ENCODE peak calls at places on chromosome 16, in five cellular contexts. One of them, this sample, is unnamed.

GRCh38 chr16:79929260-79929977 is 328.9 kb upstream of the MAF start:
- DNase-seq in tibial nerve: no peak
- DNase-seq in ovary: no peak
- DNase-seq in A549: no peak
- DNase-seq in sigmoid colon: no peak
- DNase-seq in this sample: no peak

GRCh38 chr16:77686385-77686784 is 35.9 kb upstream of the NUDT7 start:
- DNase-seq in tibial nerve: no peak
- DNase-seq in ovary: no peak
- DNase-seq in A549: no peak
- DNase-seq in sigmoid colon: no peak
- DNase-seq in this sample: no peak

GRCh38 chr16:20918486-20919239 is 18.1 kb downstream of the LYRM1 start:
- DNase-seq in tibial nerve: peak; percentile 47
- DNase-seq in ovary: no peak
- DNase-seq in A549: no peak
- DNase-seq in sigmoid colon: peak; percentile 77
- DNase-seq in this sample: no peak

GRCh38 chr16:57474671-57475661 is 11.3 kb downstream of the DOK4 start:
- DNase-seq in tibial nerve: no peak
- DNase-seq in ovary: no peak
- DNase-seq in A549: no peak
- DNase-seq in sigmoid colon: no peak
- DNase-seq in this sample: no peak

GRCh38 chr16:740459-740763 is 386 bp downstream of the CIAO3 start:
- DNase-seq in tibial nerve: no peak
- DNase-seq in ovary: no peak
- DNase-seq in A549: no peak
- DNase-seq in sigmoid colon: no peak
- DNase-seq in this sample: no peak

GRCh38 chr16:70252355-70252988 is 732 bp upstream of the EXOSC6 start:
- DNase-seq in tibial nerve: no peak
- DNase-seq in ovary: no peak
- DNase-seq in A549: peak; percentile 30
- DNase-seq in sigmoid colon: no peak
- DNase-seq in this sample: no peak

GRCh38 chr16:58198739-58199411 is 969 bp upstream of the CSNK2A2 start:
- DNase-seq in tibial nerve: no peak
- DNase-seq in ovary: no peak
- DNase-seq in A549: no peak
- DNase-seq in sigmoid colon: no peak
- DNase-seq in this sample: no peak

GRCh38 chr16:58656872-58657271 is 27.2 kb upstream of the CNOT1 start:
- DNase-seq in tibial nerve: no peak
- DNase-seq in ovary: no peak
- DNase-seq in A549: no peak
- DNase-seq in sigmoid colon: no peak
- DNase-seq in this sample: no peak

GRCh38 chr16:73176577-73177013 is 128.7 kb upstream of the ZFHX3 start:
- DNase-seq in tibial nerve: no peak
- DNase-seq in ovary: no peak
- DNase-seq in A549: peak; percentile 48
- DNase-seq in sigmoid colon: no peak
- DNase-seq in this sample: no peak

GRCh38 chr16:35306915-35307314 is 1847.5 kb downstream of the TP53TG3F start:
- DNase-seq in tibial nerve: no peak
- DNase-seq in ovary: no peak
- DNase-seq in A549: no peak
- DNase-seq in sigmoid colon: no peak
- DNase-seq in this sample: no peak

GRCh38 chr16:56341656-56342397 is 83.5 kb downstream of the AMFR start:
- DNase-seq in tibial nerve: no peak
- DNase-seq in ovary: no peak
- DNase-seq in A549: no peak
- DNase-seq in sigmoid colon: no peak
- DNase-seq in this sample: no peak

GRCh38 chr16:4081577-4082021 is 34.6 kb downstream of the ADCY9 start:
- DNase-seq in tibial nerve: no peak
- DNase-seq in ovary: peak; percentile 37
- DNase-seq in A549: no peak
- DNase-seq in sigmoid colon: no peak
- DNase-seq in this sample: no peak

GRCh38 chr16:52203096-52203495 is 343.8 kb downstream of the TOX3 start:
- DNase-seq in tibial nerve: no peak
- DNase-seq in ovary: no peak
- DNase-seq in A549: no peak
- DNase-seq in sigmoid colon: no peak
- DNase-seq in this sample: no peak

GRCh38 chr16:89993377-89993776 is 25.9 kb downstream of the DBNDD1 start:
- DNase-seq in tibial nerve: no peak
- DNase-seq in ovary: no peak
- DNase-seq in A549: no peak
- DNase-seq in sigmoid colon: no peak
- DNase-seq in this sample: no peak

GRCh38 chr16:54434859-54435258 is 148.3 kb upstream of the IRX3 start:
- DNase-seq in tibial nerve: no peak
- DNase-seq in ovary: no peak
- DNase-seq in A549: no peak
- DNase-seq in sigmoid colon: no peak
- DNase-seq in this sample: no peak

GRCh38 chr16:64343061-64343819 is 778.6 kb downstream of the CDH11 start:
- DNase-seq in tibial nerve: no peak
- DNase-seq in ovary: no peak
- DNase-seq in A549: no peak
- DNase-seq in sigmoid colon: no peak
- DNase-seq in this sample: no peak

GRCh38 chr16:24635900-24636610 is 93.4 kb upstream of the TNRC6A start:
- DNase-seq in tibial nerve: peak; percentile 84
- DNase-seq in ovary: peak; percentile 88
- DNase-seq in A549: peak; percentile 84
- DNase-seq in sigmoid colon: peak; percentile 91
- DNase-seq in this sample: no peak

GRCh38 chr16:4679854-4680636 is 13.3 kb upstream of the NUDT16L1 start:
- DNase-seq in tibial nerve: peak; percentile 54
- DNase-seq in ovary: peak; percentile 84
- DNase-seq in A549: no peak
- DNase-seq in sigmoid colon: peak; percentile 87
- DNase-seq in this sample: no peak

GRCh38 chr16:86563489-86564345 is 2.9 kb upstream of the FOXC2 start:
- DNase-seq in tibial nerve: peak; percentile 99
- DNase-seq in ovary: peak; percentile 74
- DNase-seq in A549: peak; percentile 50
- DNase-seq in sigmoid colon: peak; percentile 95
- DNase-seq in this sample: peak; percentile 97

GRCh38 chr16:72264776-72265175 is 92.8 kb upstream of the PMFBP1 start:
- DNase-seq in tibial nerve: no peak
- DNase-seq in ovary: no peak
- DNase-seq in A549: no peak
- DNase-seq in sigmoid colon: no peak
- DNase-seq in this sample: no peak

GRCh38 chr16:7086842-7087616 is 245.6 kb upstream of the RBFOX1 start:
- DNase-seq in tibial nerve: no peak
- DNase-seq in ovary: no peak
- DNase-seq in A549: no peak
- DNase-seq in sigmoid colon: no peak
- DNase-seq in this sample: no peak

GRCh38 chr16:23256440-23256839 is 45.7 kb upstream of the SCNN1B start:
- DNase-seq in tibial nerve: no peak
- DNase-seq in ovary: no peak
- DNase-seq in A549: no peak
- DNase-seq in sigmoid colon: no peak
- DNase-seq in this sample: no peak

GRCh38 chr16:49010396-49010795 is 271.2 kb downstream of the CBLN1 start:
- DNase-seq in tibial nerve: no peak
- DNase-seq in ovary: peak; percentile 54
- DNase-seq in A549: no peak
- DNase-seq in sigmoid colon: no peak
- DNase-seq in this sample: no peak

GRCh38 chr16:82657239-82657638 is 30.5 kb downstream of the CDH13 start:
- DNase-seq in tibial nerve: no peak
- DNase-seq in ovary: no peak
- DNase-seq in A549: no peak
- DNase-seq in sigmoid colon: no peak
- DNase-seq in this sample: no peak

GRCh38 chr16:86217001-86217890 is 293.1 kb upstream of the FOXF1 start:
- DNase-seq in tibial nerve: no peak
- DNase-seq in ovary: no peak
- DNase-seq in A549: no peak
- DNase-seq in sigmoid colon: peak; percentile 56
- DNase-seq in this sample: no peak

GRCh38 chr16:65524997-65525396 is 403.1 kb upstream of the CDH11 start:
- DNase-seq in tibial nerve: no peak
- DNase-seq in ovary: no peak
- DNase-seq in A549: no peak
- DNase-seq in sigmoid colon: no peak
- DNase-seq in this sample: no peak

GRCh38 chr16:30882429-30883310 is 11.2 kb downstream of the BCL7C start:
- DNase-seq in tibial nerve: no peak
- DNase-seq in ovary: no peak
- DNase-seq in A549: no peak
- DNase-seq in sigmoid colon: no peak
- DNase-seq in this sample: no peak

GRCh38 chr16:85751665-85752501 is 987 bp upstream of the C16orf74 start:
- DNase-seq in tibial nerve: no peak
- DNase-seq in ovary: no peak
- DNase-seq in A549: no peak
- DNase-seq in sigmoid colon: no peak
- DNase-seq in this sample: no peak

GRCh38 chr16:24036614-24037013 is 200.8 kb downstream of the PRKCB start:
- DNase-seq in tibial nerve: peak; percentile 17
- DNase-seq in ovary: no peak
- DNase-seq in A549: peak; percentile 84
- DNase-seq in sigmoid colon: no peak
- DNase-seq in this sample: no peak

GRCh38 chr16:28597692-28598261 is 927 bp upstream of the SULT1A2 start:
- DNase-seq in tibial nerve: no peak
- DNase-seq in ovary: no peak
- DNase-seq in A549: no peak
- DNase-seq in sigmoid colon: no peak
- DNase-seq in this sample: no peak

GRCh38 chr16:75114946-75115825 is 1.4 kb downstream of the LDHD start:
- DNase-seq in tibial nerve: no peak
- DNase-seq in ovary: no peak
- DNase-seq in A549: no peak
- DNase-seq in sigmoid colon: no peak
- DNase-seq in this sample: no peak

GRCh38 chr16:20911361-20911760 is 10.8 kb downstream of the LYRM1 start:
- DNase-seq in tibial nerve: no peak
- DNase-seq in ovary: no peak
- DNase-seq in A549: no peak
- DNase-seq in sigmoid colon: no peak
- DNase-seq in this sample: no peak

GRCh38 chr16:57426356-57426755 is 20.8 kb downstream of the CIAPIN1 start:
- DNase-seq in tibial nerve: no peak
- DNase-seq in ovary: no peak
- DNase-seq in A549: no peak
- DNase-seq in sigmoid colon: no peak
- DNase-seq in this sample: no peak

GRCh38 chr16:9090960-9091866 is at the start of gene HAPSTR1:
- DNase-seq in tibial nerve: peak; percentile 99
- DNase-seq in ovary: peak; percentile 100
- DNase-seq in A549: peak; percentile 95
- DNase-seq in sigmoid colon: peak; percentile 100
- DNase-seq in this sample: peak; percentile 100
- TF ChIP-seq EP300 in tibial nerve: peak; percentile 98
- TF ChIP-seq EP300 in ovary: peak; percentile 34
- TF ChIP-seq EP300 in A549: no peak
- TF ChIP-seq EP300 in sigmoid colon: no peak
- TF ChIP-seq EP300 in this sample: no peak

DNA sequence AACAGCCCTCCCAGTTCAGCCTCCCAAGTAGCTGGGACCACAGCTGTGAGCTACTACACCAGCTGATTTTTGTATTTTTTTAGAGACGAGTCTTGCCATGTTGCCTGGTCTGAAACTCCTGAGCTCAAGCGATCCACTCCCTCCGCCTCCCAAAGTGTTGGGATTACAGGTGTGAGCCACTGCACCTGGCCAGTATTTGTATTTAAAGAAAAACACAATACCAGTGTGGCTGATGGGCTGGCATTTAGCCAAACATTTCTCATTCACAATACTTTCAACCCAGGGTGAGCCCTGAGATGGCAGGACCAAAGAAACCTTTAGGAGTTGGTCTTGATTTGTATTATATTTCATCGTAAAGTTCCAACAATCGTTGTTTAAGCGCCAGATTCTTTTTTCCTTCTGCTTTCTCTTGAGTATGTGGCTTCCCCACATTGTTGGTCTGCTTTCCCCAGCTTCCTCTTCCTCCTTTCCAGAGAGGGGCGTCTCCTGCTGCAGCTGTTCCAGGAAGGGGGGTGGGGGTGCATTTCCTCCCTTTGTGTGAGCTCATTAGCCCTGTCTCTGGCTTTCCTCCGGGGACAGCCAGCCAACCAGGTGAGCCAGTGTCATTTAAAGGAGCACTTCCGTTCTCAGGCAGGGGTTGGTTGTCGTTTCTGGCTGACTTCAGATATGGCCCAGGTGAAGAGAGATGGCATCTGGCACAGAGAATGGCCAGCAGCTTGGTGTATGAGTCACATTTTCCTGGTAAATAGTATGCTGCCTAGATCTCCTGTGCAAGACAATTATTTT is 79.9 kb downstream of the GPRC5B start:
- DNase-seq in tibial nerve: peak; percentile 43
- DNase-seq in ovary: no peak
- DNase-seq in A549: no peak
- DNase-seq in sigmoid colon: peak; percentile 80
- DNase-seq in this sample: no peak
- H3K4me1 ChIP-seq in tibial nerve: no peaks in the 10 kb centered on the region
- H3K4me1 ChIP-seq in ovary: peaks cover 7% of the 10 kb centered on the region
- H3K4me1 ChIP-seq in A549: peaks cover 25% of the 10 kb centered on the region
- H3K4me1 ChIP-seq in sigmoid colon: no peaks in the 10 kb centered on the region
- H3K4me1 ChIP-seq in this sample: peaks cover 18% of the 10 kb centered on the region

GRCh38 chr16:87780385-87780989 is 14.7 kb upstream of the KLHDC4 start:
- DNase-seq in tibial nerve: peak; percentile 14
- DNase-seq in ovary: no peak
- DNase-seq in A549: no peak
- DNase-seq in sigmoid colon: no peak
- DNase-seq in this sample: no peak

GRCh38 chr16:87778830-87779579 is 13.2 kb upstream of the KLHDC4 start:
- DNase-seq in tibial nerve: peak; percentile 93
- DNase-seq in ovary: peak; percentile 73
- DNase-seq in A549: peak; percentile 85
- DNase-seq in sigmoid colon: peak; percentile 95
- DNase-seq in this sample: peak; percentile 98

DNA sequence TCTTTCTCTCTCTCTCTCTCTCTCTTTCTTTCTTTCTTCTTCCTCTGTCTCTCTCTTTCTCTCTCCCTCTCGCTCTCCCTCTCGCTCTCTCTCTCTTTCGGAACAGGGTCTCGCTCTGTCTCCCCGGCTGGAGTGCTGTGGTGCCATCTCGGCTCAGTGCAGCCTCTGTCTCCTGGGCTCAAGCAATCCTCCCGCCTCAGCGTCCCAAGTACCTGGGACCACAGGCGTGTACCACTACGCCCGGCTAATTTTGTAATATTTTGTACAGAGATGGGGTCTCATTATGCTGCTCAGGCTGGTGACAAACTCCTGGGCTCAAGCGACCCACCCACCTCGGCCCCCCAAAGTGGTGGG is 12.7 kb upstream of the KLHDC4 start:
- DNase-seq in tibial nerve: no peak
- DNase-seq in ovary: no peak
- DNase-seq in A549: no peak
- DNase-seq in sigmoid colon: no peak
- DNase-seq in this sample: no peak
- H3K4me3 ChIP-seq in tibial nerve: no peak overlapping the region
- H3K4me3 ChIP-seq in ovary: no peak overlapping the region
- H3K4me3 ChIP-seq in A549: peak overlapping the region; percentile 31
- H3K4me3 ChIP-seq in sigmoid colon: no peak overlapping the region
- H3K4me3 ChIP-seq in this sample: no peak overlapping the region

GRCh38 chr16:11350531-11351335 is 5.5 kb downstream of the RMI2 start:
- DNase-seq in tibial nerve: no peak
- DNase-seq in ovary: no peak
- DNase-seq in A549: no peak
- DNase-seq in sigmoid colon: no peak
- DNase-seq in this sample: no peak
- TF ChIP-seq EP300 in tibial nerve: no peak
- TF ChIP-seq EP300 in ovary: no peak
- TF ChIP-seq EP300 in A549: no peak
- TF ChIP-seq EP300 in sigmoid colon: peak; percentile 1
- TF ChIP-seq EP300 in this sample: no peak